ENCODE peak calls at places on chromosome 15, in eight cellular contexts. Q is fibroblast of the aortic adventitia; X is HFFc6; I is AG10803; W is kidney epithelial cell; L is CD4-positive, alpha-beta T cell; P is GM12865; C is CD8-positive, alpha-beta T cell. N is an unnamed sample.
A peak's percentile ranks its signal among the peaks of the same experiment; 100 is the strongest.

GRCh38 chr15:77692614-77693013 is 59.9 kb upstream of the LINGO1 start:
- DNase-seq in Q (no peak), X (no peak), I (no peak), W (no peak), L (no peak), P (no peak), C (no peak), N (no peak)

GRCh38 chr15:80105193-80105984 is 45.9 kb downstream of the ZFAND6 start:
- DNase-seq in Q (peak; percentile 65), X (peak; percentile 72), I (peak; percentile 36), W (peak; percentile 25), L (no peak), P (no peak), C (no peak), N (no peak)

GRCh38 chr15:59283717-59284336 is 77.2 kb downstream of the LDHAL6B start:
- DNase-seq in Q (no peak), X (no peak), I (no peak), W (no peak), L (no peak), P (no peak), C (no peak), N (no peak)

GRCh38 chr15:88401269-88401971 is 65.8 kb downstream of the MRPL46 start:
- DNase-seq in Q (peak; percentile 34), X (no peak), I (no peak), W (no peak), L (no peak), P (no peak), C (no peak), N (no peak)

GRCh38 chr15:41946970-41947369 is 25.4 kb downstream of the EHD4 start:
- DNase-seq in Q (no peak), X (no peak), I (no peak), W (no peak), L (no peak), P (no peak), C (no peak), N (no peak)

GRCh38 chr15:99506399-99506798 is 59.4 kb upstream of the MEF2A start:
- DNase-seq in Q (peak; percentile 16), X (no peak), I (no peak), W (no peak), L (no peak), P (no peak), C (no peak), N (no peak)

GRCh38 chr15:88141490-88141889 is 115.0 kb downstream of the NTRK3 start:
- DNase-seq in Q (no peak), X (no peak), I (no peak), W (no peak), L (no peak), P (no peak), C (no peak), N (no peak)

GRCh38 chr15:79102595-79102994 is 12.0 kb upstream of the RASGRF1 start:
- DNase-seq in Q (no peak), X (no peak), I (no peak), W (no peak), L (no peak), P (no peak), C (no peak), N (no peak)

GRCh38 chr15:25242166-25242879 is 196.5 kb downstream of the UBE3A start:
- DNase-seq in Q (no peak), X (no peak), I (no peak), W (no peak), L (no peak), P (no peak), C (no peak), N (peak; percentile 3)

GRCh38 chr15:38991701-38992100 is 427.1 kb upstream of the RASGRP1 start:
- DNase-seq in Q (peak; percentile 81), X (no peak), I (peak; percentile 77), W (no peak), L (no peak), P (no peak), C (no peak), N (no peak)

GRCh38 chr15:58517682-58518525 is 86.1 kb downstream of the LIPC start:
- DNase-seq in Q (no peak), X (no peak), I (no peak), W (no peak), L (no peak), P (peak; percentile 80), C (no peak), N (peak; percentile 48)

GRCh38 chr15:65175511-65175910 is 9.6 kb downstream of the CLPX start:
- DNase-seq in Q (no peak), X (no peak), I (no peak), W (no peak), L (no peak), P (no peak), C (no peak), N (no peak)

GRCh38 chr15:85607141-85607806 is 187.5 kb downstream of the KLHL25 start:
- DNase-seq in Q (no peak), X (peak; percentile 48), I (no peak), W (no peak), L (no peak), P (no peak), C (no peak), N (no peak)

GRCh38 chr15:55737373-55737772 is 5.6 kb downstream of the PRTG start:
- DNase-seq in Q (peak; percentile 55), X (no peak), I (no peak), W (peak; percentile 37), L (no peak), P (no peak), C (no peak), N (no peak)

GRCh38 chr15:34606545-34606944 is 23.1 kb upstream of the GOLGA8B start:
- DNase-seq in Q (no peak), X (no peak), I (no peak), W (no peak), L (no peak), P (no peak), C (no peak), N (no peak)

GRCh38 chr15:58574612-58575011 is 142.8 kb downstream of the LIPC start:
- DNase-seq in Q (no peak), X (no peak), I (no peak), W (no peak), L (no peak), P (no peak), C (no peak), N (no peak)

GRCh38 chr15:64251121-64251520 is 88.3 kb upstream of the PPIB start:
- DNase-seq in Q (no peak), X (no peak), I (no peak), W (no peak), L (no peak), P (no peak), C (no peak), N (no peak)

GRCh38 chr15:88738796-88739195 is 64.4 kb upstream of the ACAN start:
- DNase-seq in Q (no peak), X (peak; percentile 18), I (no peak), W (no peak), L (no peak), P (no peak), C (no peak), N (no peak)

GRCh38 chr15:75134748-75135147 is 66.9 kb upstream of the C15orf39 start:
- DNase-seq in Q (no peak), X (no peak), I (no peak), W (no peak), L (no peak), P (no peak), C (no peak), N (no peak)

GRCh38 chr15:76753131-76753530 is 152.0 kb downstream of the SCAPER start:
- DNase-seq in Q (no peak), X (no peak), I (no peak), W (no peak), L (no peak), P (no peak), C (no peak), N (no peak)

GRCh38 chr15:88166330-88166993 is 90.1 kb downstream of the NTRK3 start:
- DNase-seq in Q (peak; percentile 29), X (no peak), I (no peak), W (no peak), L (no peak), P (peak; percentile 13), C (no peak), N (no peak)

GRCh38 chr15:64596701-64597468 is 136.5 kb downstream of the ZNF609 start:
- DNase-seq in Q (peak; percentile 64), X (peak; percentile 9), I (peak; percentile 61), W (no peak), L (no peak), P (peak; percentile 59), C (no peak), N (peak; percentile 18)

GRCh38 chr15:81284256-81285031 is 39.5 kb downstream of the STARD5 start:
- DNase-seq in Q (no peak), X (no peak), I (no peak), W (no peak), L (no peak), P (peak; percentile 31), C (no peak), N (no peak)

GRCh38 chr15:54582863-54583643 is 604.8 kb downstream of the UNC13C start:
- DNase-seq in Q (no peak), X (no peak), I (no peak), W (no peak), L (no peak), P (peak; percentile 94), C (no peak), N (no peak)

GRCh38 chr15:28998511-28998910 is 112.7 kb downstream of the APBA2 start:
- DNase-seq in Q (no peak), X (no peak), I (no peak), W (no peak), L (no peak), P (peak; percentile 14), C (no peak), N (no peak)
- TF ChIP-seq CTCF in Q (no peak), X (no peak), I (no peak), W (no peak), L (no peak), P (no peak), C (no peak), N (no peak)

GRCh38 chr15:23039151-23039916 is at the start of gene TUBGCP5:
- DNase-seq in Q (peak; percentile 99), X (peak; percentile 98), I (peak; percentile 98), W (peak; percentile 94), L (peak; percentile 93), P (peak; percentile 99), C (peak; percentile 88), N (peak; percentile 94)
- TF ChIP-seq CTCF in Q (peak; percentile 64), X (peak; percentile 49), I (peak; percentile 41), W (peak; percentile 33), L (no peak), P (peak; percentile 12), C (no peak), N (peak; percentile 32)

GRCh38 chr15:93249599-93249998 is 160.6 kb upstream of the RGMA start:
- DNase-seq in Q (no peak), X (no peak), I (no peak), W (no peak), L (no peak), P (no peak), C (no peak), N (no peak)
- TF ChIP-seq CTCF in Q (no peak), X (no peak), I (no peak), W (no peak), L (no peak), P (no peak), C (no peak), N (no peak)

DNA sequence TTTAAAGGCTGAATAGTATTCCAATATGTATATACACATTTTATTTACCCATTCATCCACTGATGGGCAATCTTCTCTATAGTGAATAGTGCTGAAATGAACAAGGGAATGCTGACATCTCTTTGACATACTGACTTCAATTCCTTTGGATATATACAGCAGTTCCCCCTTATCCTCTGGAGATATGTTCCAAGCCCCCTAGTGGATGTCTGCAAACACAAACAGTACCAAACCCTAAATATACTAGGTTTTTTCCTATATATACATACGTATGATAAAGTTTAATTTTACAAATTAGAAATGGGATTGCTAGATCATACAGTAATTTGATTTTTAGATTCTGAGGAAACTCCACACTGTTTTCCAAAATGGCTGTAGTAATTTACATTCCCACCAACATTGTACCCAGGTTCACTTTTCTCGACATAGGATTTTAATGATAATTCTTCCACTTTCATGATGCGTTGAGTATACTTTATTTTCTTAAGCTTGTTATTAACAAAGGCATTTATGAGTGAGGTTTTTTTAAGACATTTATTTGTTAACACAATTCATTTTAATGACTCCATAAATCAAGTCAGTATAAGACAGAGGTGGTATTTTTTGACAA is 38.2 kb downstream of the VPS13C start:
- DNase-seq in Q (no peak), X (no peak), I (no peak), W (no peak), L (no peak), P (no peak), C (no peak), N (no peak)
- TF ChIP-seq CTCF in Q (peak; percentile 35), X (peak; percentile 69), I (peak; percentile 19), W (peak; percentile 41), L (no peak), P (no peak), C (no peak), N (peak; percentile 17)